ENCODE peak calls at places on chromosomes 11 and 22, in four cellular contexts. One of them, this sample, is unnamed.

GRCh38 chr11:93921695-93922468 is 71.5 kb upstream of the VSTM5 start:
- DNase-seq in IMR-90: peak; percentile 72
- DNase-seq in ovary: no peak
- DNase-seq in sigmoid colon: no peak
- DNase-seq in this sample: peak; percentile 64

GRCh38 chr11:33329705-33330329 is 72.6 kb downstream of the HIPK3 start:
- DNase-seq in IMR-90: peak; percentile 72
- DNase-seq in ovary: no peak
- DNase-seq in sigmoid colon: peak; percentile 71
- DNase-seq in this sample: peak; percentile 77

GRCh38 chr11:3840289-3840869 is 380 bp downstream of the RHOG start:
- DNase-seq in IMR-90: no peak
- DNase-seq in ovary: no peak
- DNase-seq in sigmoid colon: no peak
- DNase-seq in this sample: peak; percentile 87

GRCh38 chr11:99548264-99548663 is 527.5 kb downstream of the CNTN5 start:
- DNase-seq in IMR-90: peak; percentile 17
- DNase-seq in ovary: no peak
- DNase-seq in sigmoid colon: no peak
- DNase-seq in this sample: no peak

GRCh38 chr11:8086001-8086479 is 5.0 kb downstream of the TUB start:
- DNase-seq in IMR-90: peak; percentile 19
- DNase-seq in ovary: no peak
- DNase-seq in sigmoid colon: no peak
- DNase-seq in this sample: no peak

GRCh38 chr22:16987822-16988221 is 20.2 kb downstream of the GAB4 start:
- DNase-seq in IMR-90: no peak
- DNase-seq in ovary: no peak
- DNase-seq in sigmoid colon: no peak
- DNase-seq in this sample: no peak

GRCh38 chr22:45496451-45496941 is 6.2 kb upstream of the FBLN1 start:
- DNase-seq in IMR-90: no peak
- DNase-seq in ovary: peak; percentile 51
- DNase-seq in sigmoid colon: peak; percentile 79
- DNase-seq in this sample: no peak

GRCh38 chr11:31823372-31824371 is 12.6 kb upstream of the PAX6 start:
- DNase-seq in IMR-90: no peak
- DNase-seq in ovary: no peak
- DNase-seq in sigmoid colon: no peak
- DNase-seq in this sample: no peak

GRCh38 chr22:29695129-29695926 is 24.5 kb upstream of the CABP7 start:
- DNase-seq in IMR-90: no peak
- DNase-seq in ovary: no peak
- DNase-seq in sigmoid colon: no peak
- DNase-seq in this sample: no peak

GRCh38 chr11:19394525-19395016 is 153.8 kb upstream of the E2F8 start:
- DNase-seq in IMR-90: no peak
- DNase-seq in ovary: no peak
- DNase-seq in sigmoid colon: no peak
- DNase-seq in this sample: no peak

GRCh38 chr22:37237371-37238268 is 6.4 kb downstream of the RAC2 start:
- DNase-seq in IMR-90: peak; percentile 41
- DNase-seq in ovary: no peak
- DNase-seq in sigmoid colon: peak; percentile 39
- DNase-seq in this sample: no peak

GRCh38 chr11:96340555-96340885 is 2.5 kb downstream of the MAML2 start:
- DNase-seq in IMR-90: peak; percentile 56
- DNase-seq in ovary: no peak
- DNase-seq in sigmoid colon: no peak
- DNase-seq in this sample: no peak

GRCh38 chr22:30562391-30562790 is 12.1 kb downstream of the GAL3ST1 start:
- DNase-seq in IMR-90: no peak
- DNase-seq in ovary: no peak
- DNase-seq in sigmoid colon: no peak
- DNase-seq in this sample: no peak

GRCh38 chr11:86244522-86245368 is at the start of gene EED:
- DNase-seq in IMR-90: peak; percentile 94
- DNase-seq in ovary: peak; percentile 96
- DNase-seq in sigmoid colon: peak; percentile 97
- DNase-seq in this sample: peak; percentile 97
- TF ChIP-seq POLR2A in IMR-90: peak; percentile 95
- TF ChIP-seq POLR2A in ovary: peak; percentile 79
- TF ChIP-seq POLR2A in sigmoid colon: peak; percentile 46
- TF ChIP-seq POLR2A in this sample: peak; percentile 94

GRCh38 chr11:36292311-36292722 is 3.1 kb upstream of the COMMD9 start:
- DNase-seq in IMR-90: peak; percentile 47
- DNase-seq in ovary: no peak
- DNase-seq in sigmoid colon: no peak
- DNase-seq in this sample: peak; percentile 26

GRCh38 chr11:36288442-36289225 is 590 bp downstream of the COMMD9 start:
- DNase-seq in IMR-90: no peak
- DNase-seq in ovary: no peak
- DNase-seq in sigmoid colon: no peak
- DNase-seq in this sample: peak; percentile 68

DNA sequence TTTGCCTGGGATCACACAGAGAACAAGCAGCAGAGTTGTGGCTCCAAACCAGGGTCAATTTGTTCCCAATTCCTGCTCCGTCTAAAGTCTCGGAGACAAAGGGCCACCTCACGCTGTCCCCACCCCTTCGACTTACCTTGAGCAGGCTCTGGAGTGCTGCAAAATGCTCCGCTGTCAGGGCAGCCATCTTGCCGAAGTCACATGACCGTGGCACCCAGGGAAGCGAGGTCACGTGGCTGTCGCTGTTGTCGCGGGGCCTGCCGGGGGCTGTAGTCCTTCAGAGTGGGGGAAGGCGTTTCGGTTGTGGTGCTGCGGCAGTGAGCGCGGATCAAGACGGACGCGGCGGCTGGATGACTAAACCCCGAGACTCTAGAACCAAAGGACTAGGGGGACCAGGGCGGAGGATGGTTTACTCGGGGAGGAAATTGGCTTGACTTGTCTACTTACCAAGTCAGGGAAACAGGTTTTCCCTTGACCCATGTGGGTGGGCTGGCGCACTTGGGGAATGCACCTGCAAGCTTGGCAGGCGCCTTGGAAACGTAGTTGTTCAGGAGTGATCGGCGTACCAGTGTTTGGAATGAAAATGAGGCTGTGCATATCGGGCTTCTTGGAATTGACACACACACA is at the start of gene COMMD9:
- DNase-seq in IMR-90: peak; percentile 93
- DNase-seq in ovary: peak; percentile 92
- DNase-seq in sigmoid colon: peak; percentile 97
- DNase-seq in this sample: peak; percentile 95
- TF ChIP-seq POLR2A in IMR-90: peak; percentile 65
- TF ChIP-seq POLR2A in ovary: peak; percentile 8
- TF ChIP-seq POLR2A in sigmoid colon: no peak
- TF ChIP-seq POLR2A in this sample: peak; percentile 76

DNA sequence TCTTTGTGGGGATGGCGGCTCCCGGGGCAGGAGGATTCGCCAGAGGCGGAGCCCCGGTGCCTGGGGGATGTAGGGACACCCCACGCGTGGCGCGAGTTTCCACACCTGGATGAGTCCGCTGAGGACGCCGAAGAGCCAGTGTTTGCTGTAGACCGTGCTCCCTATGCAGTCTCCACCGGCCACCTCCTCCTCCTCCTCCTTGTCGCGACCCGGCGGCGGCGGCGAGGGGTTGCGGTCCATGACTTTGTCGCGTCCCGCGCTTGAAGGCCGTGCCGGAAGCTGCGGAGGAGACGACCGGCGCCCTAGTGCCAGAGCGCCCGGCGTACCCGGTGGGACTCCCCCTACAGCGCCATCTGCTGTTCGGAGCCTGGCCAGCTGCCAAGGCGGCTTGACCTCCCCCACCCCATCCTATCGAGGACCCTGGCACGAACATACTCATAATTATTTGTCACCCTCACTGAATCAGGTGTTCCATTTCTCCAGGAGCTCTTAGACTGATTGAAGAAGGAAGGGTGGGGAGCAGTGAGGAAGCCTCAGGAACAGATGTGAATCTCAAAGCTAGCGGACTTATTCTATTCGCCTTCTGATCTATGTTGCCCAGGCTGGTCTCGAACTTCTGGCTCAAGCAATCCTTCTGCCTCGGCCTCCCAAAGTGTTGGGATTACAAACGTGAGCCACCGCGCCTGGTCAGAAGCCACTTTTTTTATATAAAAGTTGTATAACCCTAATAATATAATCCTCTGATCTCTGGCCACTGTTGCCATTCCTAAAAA is at the start of gene SAAL1:
- DNase-seq in IMR-90: peak; percentile 67
- DNase-seq in ovary: peak; percentile 78
- DNase-seq in sigmoid colon: peak; percentile 89
- DNase-seq in this sample: peak; percentile 89
- TF ChIP-seq POLR2A in IMR-90: peak; percentile 18
- TF ChIP-seq POLR2A in ovary: peak; percentile 43
- TF ChIP-seq POLR2A in sigmoid colon: peak; percentile 37
- TF ChIP-seq POLR2A in this sample: peak; percentile 70

GRCh38 chr11:128525411-128526243 is 61.7 kb downstream of the ETS1 start:
- DNase-seq in IMR-90: peak; percentile 74
- DNase-seq in ovary: no peak
- DNase-seq in sigmoid colon: no peak
- DNase-seq in this sample: no peak
- TF ChIP-seq POLR2A in IMR-90: no peak
- TF ChIP-seq POLR2A in ovary: no peak
- TF ChIP-seq POLR2A in sigmoid colon: no peak
- TF ChIP-seq POLR2A in this sample: no peak

GRCh38 chr22:20299736-20300136 is 20.1 kb downstream of the DGCR6L start:
- DNase-seq in IMR-90: peak; percentile 28
- DNase-seq in ovary: peak; percentile 27
- DNase-seq in sigmoid colon: no peak
- DNase-seq in this sample: no peak
- TF ChIP-seq POLR2A in IMR-90: no peak
- TF ChIP-seq POLR2A in ovary: no peak
- TF ChIP-seq POLR2A in sigmoid colon: no peak
- TF ChIP-seq POLR2A in this sample: no peak

DNA sequence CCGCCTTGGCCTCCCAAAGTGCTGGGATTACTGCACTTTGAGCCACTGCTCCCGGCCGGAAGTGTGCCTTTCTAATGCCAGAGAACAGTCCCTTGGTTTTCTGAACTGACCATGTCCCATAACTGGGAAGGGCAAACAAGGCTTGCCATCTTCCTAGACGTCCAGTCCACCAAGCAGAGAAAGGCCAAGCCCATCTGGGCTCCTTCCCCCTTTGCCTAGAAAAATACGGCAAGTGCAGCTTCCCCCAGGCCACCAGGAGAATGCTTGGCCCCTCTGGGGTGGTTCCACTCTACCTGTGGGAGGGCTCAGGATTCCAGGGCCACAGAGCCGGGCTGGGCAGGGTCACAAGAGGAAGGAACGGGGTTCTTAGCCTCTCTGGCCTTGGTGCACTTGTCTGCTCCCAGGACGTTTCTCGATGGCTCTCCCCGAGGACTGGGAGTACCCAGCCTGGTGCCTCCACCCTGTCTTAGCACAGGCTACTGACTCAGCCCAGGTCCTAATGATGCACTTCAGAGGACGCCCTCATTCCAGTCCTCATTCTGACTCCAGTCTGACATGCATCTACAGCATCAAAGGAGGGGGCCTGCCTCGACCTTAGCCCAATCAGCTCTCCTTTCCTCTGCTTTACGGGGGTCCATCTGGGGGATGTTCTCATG is 1.2 kb downstream of the USP2 start:
- DNase-seq in IMR-90: no peak
- DNase-seq in ovary: no peak
- DNase-seq in sigmoid colon: no peak
- DNase-seq in this sample: no peak
- TF ChIP-seq POLR2A in IMR-90: no peak
- TF ChIP-seq POLR2A in ovary: no peak
- TF ChIP-seq POLR2A in sigmoid colon: no peak
- TF ChIP-seq POLR2A in this sample: no peak

GRCh38 chr11:69635804-69636511 is 5.0 kb upstream of the CCND1 start:
- DNase-seq in IMR-90: no peak
- DNase-seq in ovary: no peak
- DNase-seq in sigmoid colon: no peak
- DNase-seq in this sample: no peak

GRCh38 chr11:69636512-69636866 is 4.5 kb upstream of the CCND1 start:
- DNase-seq in IMR-90: peak; percentile 90
- DNase-seq in ovary: peak; percentile 25
- DNase-seq in sigmoid colon: peak; percentile 82
- DNase-seq in this sample: no peak

GRCh38 chr11:69637601-69637955 is 3.4 kb upstream of the CCND1 start:
- DNase-seq in IMR-90: no peak
- DNase-seq in ovary: no peak
- DNase-seq in sigmoid colon: peak; percentile 60
- DNase-seq in this sample: no peak

GRCh38 chr11:69637956-69638871 is 2.7 kb upstream of the CCND1 start:
- DNase-seq in IMR-90: peak; percentile 65
- DNase-seq in ovary: no peak
- DNase-seq in sigmoid colon: peak; percentile 64
- DNase-seq in this sample: no peak

GRCh38 chr11:69636870-69637600 is 3.9 kb upstream of the CCND1 start:
- DNase-seq in IMR-90: no peak
- DNase-seq in ovary: no peak
- DNase-seq in sigmoid colon: no peak
- DNase-seq in this sample: no peak
- TF ChIP-seq POLR2A in IMR-90: no peak
- TF ChIP-seq POLR2A in ovary: no peak
- TF ChIP-seq POLR2A in sigmoid colon: no peak
- TF ChIP-seq POLR2A in this sample: no peak

GRCh38 chr11:78188012-78188808 is at the start of gene KCTD21:
- DNase-seq in IMR-90: peak; percentile 96
- DNase-seq in ovary: peak; percentile 96
- DNase-seq in sigmoid colon: peak; percentile 98
- DNase-seq in this sample: peak; percentile 94
- TF ChIP-seq POLR2A in IMR-90: peak; percentile 42
- TF ChIP-seq POLR2A in ovary: peak; percentile 76
- TF ChIP-seq POLR2A in sigmoid colon: peak; percentile 70
- TF ChIP-seq POLR2A in this sample: peak; percentile 47

GRCh38 chr11:64510759-64511158 is 80.3 kb upstream of the SLC22A12 start:
- DNase-seq in IMR-90: no peak
- DNase-seq in ovary: no peak
- DNase-seq in sigmoid colon: no peak
- DNase-seq in this sample: no peak

GRCh38 chr11:64507832-64508375 is 83.1 kb upstream of the SLC22A12 start:
- DNase-seq in IMR-90: no peak
- DNase-seq in ovary: no peak
- DNase-seq in sigmoid colon: no peak
- DNase-seq in this sample: no peak

GRCh38 chr11:64516226-64516625 is 74.8 kb upstream of the SLC22A12 start:
- DNase-seq in IMR-90: no peak
- DNase-seq in ovary: no peak
- DNase-seq in sigmoid colon: no peak
- DNase-seq in this sample: peak; percentile 46

GRCh38 chr11:64514596-64514995 is 76.4 kb upstream of the SLC22A12 start:
- DNase-seq in IMR-90: no peak
- DNase-seq in ovary: no peak
- DNase-seq in sigmoid colon: no peak
- DNase-seq in this sample: no peak

GRCh38 chr11:64511966-64512365 is 79.1 kb upstream of the SLC22A12 start:
- DNase-seq in IMR-90: no peak
- DNase-seq in ovary: no peak
- DNase-seq in sigmoid colon: no peak
- DNase-seq in this sample: no peak
- TF ChIP-seq POLR2A in IMR-90: no peak
- TF ChIP-seq POLR2A in ovary: no peak
- TF ChIP-seq POLR2A in sigmoid colon: no peak
- TF ChIP-seq POLR2A in this sample: no peak

GRCh38 chr22:19884954-19885751 is 30.5 kb upstream of the GNB1L start:
- DNase-seq in IMR-90: no peak
- DNase-seq in ovary: no peak
- DNase-seq in sigmoid colon: peak; percentile 60
- DNase-seq in this sample: no peak
- TF ChIP-seq POLR2A in IMR-90: no peak
- TF ChIP-seq POLR2A in ovary: no peak
- TF ChIP-seq POLR2A in sigmoid colon: no peak
- TF ChIP-seq POLR2A in this sample: no peak

This sample was measured in erythroblast.